ENCODE peak calls at places on chromosome 1, in seven cellular contexts. W is stimulated activated CD8-positive, alpha-beta memory T cell treated with anti-CD3 and anti-CD28 coated beads, Interleukin-15, amount 100 ng/mL, for 4 hours; R is CD4-positive, alpha-beta T cell; I is pancreas; U is HS-27A; Z is SK-N-DZ; Q is T-helper 1 cell. Y is an unnamed sample.

GRCh38 chr1:154199563-154199879 is 6.6 kb downstream of the CFAP141 start:
- DNase-seq in U (no peak), I (no peak), R (no peak), W (no peak), Z (no peak), Q (no peak), Y (peak; percentile 33)

GRCh38 chr1:178417858-178418257 is 78.9 kb downstream of the CLEC20A start:
- DNase-seq in R (no peak), Z (no peak), Q (no peak), W (no peak), I (no peak), U (peak; percentile 19), Y (peak; percentile 95)

GRCh38 chr1:8745749-8746390 is 71.6 kb downstream of the RERE start:
- DNase-seq in Q (no peak), W (no peak), R (no peak), I (no peak), Z (peak; percentile 24), U (no peak), Y (peak; percentile 30)

GRCh38 chr1:194062526-194062925 is 876.1 kb upstream of the B3GALT2 start:
- DNase-seq in W (no peak), R (no peak), Z (no peak), Q (no peak), U (no peak), I (no peak), Y (peak; percentile 44)

GRCh38 chr1:164132001-164132400 is 427.0 kb upstream of the PBX1 start:
- DNase-seq in Q (no peak), U (no peak), R (no peak), Z (no peak), I (no peak), W (no peak), Y (no peak)

GRCh38 chr1:206464456-206464964 is 5.8 kb upstream of the IKBKE start:
- DNase-seq in I (no peak), Z (no peak), U (no peak), W (no peak), Q (no peak), R (no peak), Y (peak; percentile 88)

GRCh38 chr1:152697701-152698600 is at the start of gene LCE2A:
- DNase-seq in Z (no peak), W (no peak), U (no peak), Q (no peak), I (no peak), R (no peak), Y (peak; percentile 21)

GRCh38 chr1:180643693-180644092 is 11.9 kb downstream of the XPR1 start:
- DNase-seq in Q (no peak), R (no peak), U (no peak), W (no peak), Z (no peak), I (peak; percentile 23), Y (peak; percentile 48)

GRCh38 chr1:202671388-202671787 is 38.9 kb downstream of the SYT2 start:
- DNase-seq in Z (no peak), R (no peak), I (peak; percentile 54), W (no peak), U (no peak), Q (no peak), Y (peak; percentile 64)

GRCh38 chr1:2174348-2175054 is 20.1 kb downstream of the FAAP20 start:
- DNase-seq in U (peak; percentile 15), R (no peak), I (peak; percentile 56), W (no peak), Q (peak; percentile 30), Z (peak; percentile 58), Y (peak; percentile 64)

GRCh38 chr1:3096360-3096759 is 27.4 kb downstream of the PRDM16 start:
- DNase-seq in U (no peak), R (no peak), W (no peak), Z (no peak), I (no peak), Q (no peak), Y (no peak)

GRCh38 chr1:206075786-206076725 is 23.1 kb downstream of the RHEX start:
- DNase-seq in Z (no peak), W (no peak), Q (no peak), U (no peak), R (no peak), I (no peak), Y (peak; percentile 42)

GRCh38 chr1:56819393-56819899 is at the start of gene FYB2:
- DNase-seq in W (no peak), U (no peak), R (no peak), Z (no peak), I (peak; percentile 45), Q (no peak), Y (peak; percentile 16)

GRCh38 chr1:12549106-12549459 is 68.9 kb downstream of the DHRS3 start:
- DNase-seq in I (no peak), Q (no peak), U (no peak), R (no peak), W (no peak), Z (no peak), Y (peak; percentile 48)

GRCh38 chr1:166307261-166308188 is 140.7 kb upstream of the FAM78B start:
- DNase-seq in Z (peak; percentile 82), R (no peak), W (no peak), I (no peak), U (no peak), Q (no peak), Y (no peak)

GRCh38 chr1:109905520-109905919 is 5.1 kb upstream of the CSF1 start:
- DNase-seq in I (no peak), U (no peak), W (no peak), Z (no peak), Q (no peak), R (no peak), Y (no peak)

GRCh38 chr1:214581785-214582184 is 21.2 kb upstream of the CENPF start:
- DNase-seq in I (peak; percentile 47), R (no peak), Q (no peak), W (no peak), Z (no peak), U (no peak), Y (peak; percentile 88)

GRCh38 chr1:216750031-216750627 is 26.9 kb upstream of the ESRRG start:
- DNase-seq in W (no peak), U (no peak), Z (peak; percentile 65), Q (no peak), R (no peak), I (peak; percentile 33), Y (peak; percentile 55)

GRCh38 chr1:174090476-174090875 is 68.3 kb upstream of the RC3H1 start:
- DNase-seq in W (no peak), Z (no peak), I (no peak), R (no peak), U (no peak), Q (no peak), Y (no peak)

GRCh38 chr1:158177705-158178450 is 2.8 kb upstream of the CD1D start:
- DNase-seq in U (no peak), Q (no peak), Z (peak; percentile 28), I (peak; percentile 82), W (no peak), R (no peak), Y (peak; percentile 72)

GRCh38 chr1:46096269-46097148 is 35.9 kb downstream of the PIK3R3 start:
- DNase-seq in Q (no peak), W (no peak), I (no peak), R (no peak), U (no peak), Z (no peak), Y (no peak)

GRCh38 chr1:225757927-225758460 is 19.6 kb upstream of the SRP9 start:
- DNase-seq in Q (no peak), R (no peak), Z (no peak), U (no peak), W (no peak), I (no peak), Y (no peak)

GRCh38 chr1:22484741-22485140 is 33.1 kb downstream of the ZBTB40 start:
- DNase-seq in Q (no peak), Z (no peak), W (no peak), U (no peak), I (no peak), R (no peak), Y (no peak)

GRCh38 chr1:61588736-61589381 is 136.1 kb downstream of the TM2D1 start:
- DNase-seq in W (no peak), Z (peak; percentile 68), I (peak; percentile 69), R (peak; percentile 26), U (peak; percentile 29), Q (peak; percentile 44), Y (peak; percentile 63)

GRCh38 chr1:3504151-3504822 is 49.8 kb downstream of the ARHGEF16 start:
- DNase-seq in Q (no peak), W (no peak), Z (no peak), I (no peak), U (peak; percentile 92), R (no peak), Y (peak; percentile 98)

GRCh38 chr1:33653226-33653625 is 180.8 kb downstream of the ZSCAN20 start:
- DNase-seq in R (no peak), W (no peak), Z (no peak), Q (no peak), I (peak; percentile 61), U (no peak), Y (no peak)

GRCh38 chr1:207883660-207884245 is 27.2 kb downstream of the CD34 start:
- DNase-seq in W (no peak), U (no peak), I (no peak), Z (no peak), R (no peak), Q (no peak), Y (no peak)

GRCh38 chr1:107357381-107357780 is 216.5 kb downstream of the NTNG1 start:
- DNase-seq in Z (no peak), U (no peak), W (no peak), I (no peak), Q (no peak), R (no peak), Y (no peak)

GRCh38 chr1:177945943-177946650 is 23.8 kb downstream of the SEC16B start:
- DNase-seq in W (no peak), Q (peak; percentile 16), R (no peak), U (no peak), I (peak; percentile 52), Z (peak; percentile 48), Y (peak; percentile 73)